ENCODE peak calls at places on chromosomes 6 and 20, in seven cellular contexts. R, N, W, I, S, V and Z are unnamed samples.

GRCh38 chr6:162099685-162100084 is 627.9 kb downstream of the PRKN start:
- DNase-seq in S (no peak), V (no peak), R (no peak), W (no peak), N (no peak), I (peak), Z (no peak)

GRCh38 chr20:621115-621756 is 11.1 kb upstream of the TCF15 start:
- DNase-seq in S (no peak), W (no peak), V (no peak), R (no peak), I (no peak), N (peak), Z (no peak)

GRCh38 chr20:37757550-37757949 is 63.7 kb downstream of the CTNNBL1 start:
- DNase-seq in N (no peak), I (no peak), V (no peak), W (no peak), R (peak), S (no peak), Z (no peak)

GRCh38 chr20:61929561-61929960 is 136.1 kb downstream of the TAF4 start:
- DNase-seq in S (no peak), N (no peak), R (no peak), I (no peak), V (no peak), W (no peak), Z (no peak)

GRCh38 chr6:57109905-57110304 is 19.9 kb downstream of the ZNF451 start:
- DNase-seq in I (peak), S (no peak), R (no peak), N (no peak), W (no peak), V (no peak), Z (no peak)

GRCh38 chr6:16400248-16400760 is 161.9 kb downstream of the GMPR start:
- DNase-seq in R (no peak), V (no peak), N (no peak), I (no peak), W (no peak), S (no peak), Z (no peak)

GRCh38 chr6:11368760-11369159 is 136.3 kb upstream of the NEDD9 start:
- DNase-seq in W (no peak), N (no peak), V (no peak), I (no peak), R (no peak), S (peak), Z (no peak)

GRCh38 chr6:8958894-8959511 is 523.7 kb upstream of the SLC35B3 start:
- DNase-seq in V (no peak), W (no peak), S (no peak), I (no peak), N (peak), R (no peak), Z (no peak)

GRCh38 chr6:45504947-45505346 is 127.2 kb upstream of the SUPT3H start:
- DNase-seq in V (peak), W (no peak), R (no peak), S (no peak), I (peak), N (peak), Z (no peak)

GRCh38 chr20:910840-911770 is 5.0 kb downstream of the ANGPT4 start:
- DNase-seq in I (no peak), V (no peak), W (no peak), R (no peak), N (peak), S (no peak), Z (no peak)

GRCh38 chr20:32439132-32439829 is 81.2 kb downstream of the ASXL1 start:
- DNase-seq in N (peak), I (no peak), W (no peak), V (no peak), S (no peak), R (no peak), Z (no peak)

GRCh38 chr6:43076093-43076927 is at the start of gene PTK7:
- DNase-seq in S (no peak), I (no peak), R (no peak), N (no peak), V (peak), W (peak), Z (peak)

GRCh38 chr6:139371421-139372253 is 2.8 kb downstream of the CITED2 start:
- DNase-seq in V (no peak), N (peak), I (no peak), S (no peak), R (no peak), W (no peak), Z (no peak)

GRCh38 chr20:32957451-32957850 is 46.8 kb downstream of the SUN5 start:
- DNase-seq in R (no peak), I (no peak), V (no peak), W (no peak), N (no peak), S (no peak), Z (no peak)

GRCh38 chr20:22473293-22473692 is 111.1 kb downstream of the FOXA2 start:
- DNase-seq in N (no peak), I (no peak), W (no peak), V (no peak), S (no peak), R (no peak), Z (no peak)

GRCh38 chr6:15255481-15256414 is 9.9 kb downstream of the JARID2 start:
- DNase-seq in I (no peak), N (no peak), V (no peak), S (peak), R (no peak), W (no peak), Z (no peak)

GRCh38 chr20:43977962-43978361 is 63.3 kb downstream of the TOX2 start:
- DNase-seq in I (no peak), S (no peak), W (no peak), N (no peak), V (no peak), R (no peak), Z (no peak)

GRCh38 chr6:43271944-43272343 is 26.1 kb upstream of the SLC22A7 start:
- DNase-seq in W (no peak), V (no peak), R (no peak), I (no peak), N (no peak), S (no peak), Z (no peak)

GRCh38 chr6:31871068-31871659 is 7.6 kb downstream of the SLC44A4 start:
- DNase-seq in V (no peak), N (peak), W (no peak), S (no peak), I (no peak), R (no peak), Z (no peak)

GRCh38 chr6:83592770-83593394 is 80.5 kb downstream of the PRSS35 start:
- DNase-seq in W (no peak), R (no peak), V (no peak), S (no peak), I (peak), N (peak), Z (peak)

GRCh38 chr6:79713701-79714322 is 82.7 kb downstream of the SH3BGRL2 start:
- DNase-seq in N (no peak), S (no peak), W (peak), R (no peak), V (peak), I (peak), Z (peak)

GRCh38 chr6:28729501-28730402 is 194.0 kb downstream of the TRIM27 start:
- DNase-seq in S (no peak), I (no peak), N (no peak), W (no peak), R (no peak), V (no peak), Z (no peak)

GRCh38 chr6:70289299-70289698 is 13.6 kb downstream of the COL9A1 start:
- DNase-seq in I (no peak), V (no peak), R (no peak), S (no peak), W (no peak), N (no peak), Z (no peak)

GRCh38 chr6:80537321-80537972 is 431.0 kb downstream of the BCKDHB start:
- DNase-seq in W (no peak), V (no peak), N (no peak), I (no peak), S (no peak), R (no peak), Z (no peak)

GRCh38 chr6:72040106-72040505 is 153.8 kb downstream of the RIMS1 start:
- DNase-seq in I (no peak), V (no peak), R (no peak), S (no peak), W (no peak), N (no peak), Z (no peak)

GRCh38 chr6:96521267-96521624 is 360 bp upstream of the UFL1 start:
- DNase-seq in W (no peak), V (no peak), R (no peak), I (no peak), N (no peak), S (no peak), Z (no peak)

GRCh38 chr6:52788478-52788877 is 15.1 kb downstream of the GSTA1 start:
- DNase-seq in W (no peak), V (no peak), I (no peak), R (no peak), S (no peak), N (no peak), Z (no peak)

GRCh38 chr6:148761532-148761951 is 14.7 kb downstream of the UST start:
- DNase-seq in N (no peak), R (peak), I (no peak), S (peak), W (no peak), V (no peak), Z (no peak)

GRCh38 chr6:157867155-157867559 is 44.1 kb downstream of the SNX9 start:
- DNase-seq in N (peak), I (no peak), S (no peak), V (no peak), R (no peak), W (no peak), Z (no peak)

GRCh38 chr6:80446454-80447045 is 340.1 kb downstream of the BCKDHB start:
- DNase-seq in V (no peak), W (no peak), N (no peak), R (no peak), S (no peak), I (no peak), Z (no peak)

GRCh38 chr6:35165630-35166071 is 24.5 kb upstream of the TCP11 start:
- DNase-seq in V (peak), S (no peak), R (no peak), W (no peak), N (no peak), I (no peak), Z (peak)

GRCh38 chr6:24227556-24227955 is 101.5 kb downstream of the NRSN1 start:
- DNase-seq in W (no peak), V (no peak), R (no peak), I (no peak), N (no peak), S (no peak), Z (no peak)

GRCh38 chr6:167699141-167700036 is 127.3 kb upstream of the AFDN start:
- DNase-seq in W (no peak), I (no peak), R (peak), V (no peak), N (no peak), S (peak), Z (peak)

GRCh38 chr6:142686719-142686996 is 258.3 kb downstream of the HIVEP2 start:
- DNase-seq in N (no peak), W (no peak), I (no peak), V (no peak), R (no peak), S (no peak), Z (no peak)

GRCh38 chr6:139443226-139444112 is 69.0 kb upstream of the CITED2 start:
- DNase-seq in N (no peak), I (no peak), R (no peak), W (no peak), V (no peak), S (no peak), Z (no peak)

GRCh38 chr6:85464722-85465150 is 14.9 kb downstream of the NT5E start:
- DNase-seq in N (peak), S (no peak), R (no peak), W (no peak), I (peak), V (no peak), Z (no peak)

GRCh38 chr6:20319520-20320357 is 81.9 kb upstream of the E2F3 start:
- DNase-seq in S (peak), N (no peak), V (no peak), R (peak), W (no peak), I (no peak), Z (peak)

GRCh38 chr20:50238081-50238800 is 47.6 kb downstream of the CEBPB start:
- DNase-seq in I (no peak), V (no peak), N (no peak), W (no peak), R (no peak), S (no peak), Z (no peak)

GRCh38 chr6:54431466-54431865 is 123.2 kb downstream of the TINAG start:
- DNase-seq in W (no peak), S (no peak), R (no peak), I (peak), N (no peak), V (no peak), Z (no peak)

DNA sequence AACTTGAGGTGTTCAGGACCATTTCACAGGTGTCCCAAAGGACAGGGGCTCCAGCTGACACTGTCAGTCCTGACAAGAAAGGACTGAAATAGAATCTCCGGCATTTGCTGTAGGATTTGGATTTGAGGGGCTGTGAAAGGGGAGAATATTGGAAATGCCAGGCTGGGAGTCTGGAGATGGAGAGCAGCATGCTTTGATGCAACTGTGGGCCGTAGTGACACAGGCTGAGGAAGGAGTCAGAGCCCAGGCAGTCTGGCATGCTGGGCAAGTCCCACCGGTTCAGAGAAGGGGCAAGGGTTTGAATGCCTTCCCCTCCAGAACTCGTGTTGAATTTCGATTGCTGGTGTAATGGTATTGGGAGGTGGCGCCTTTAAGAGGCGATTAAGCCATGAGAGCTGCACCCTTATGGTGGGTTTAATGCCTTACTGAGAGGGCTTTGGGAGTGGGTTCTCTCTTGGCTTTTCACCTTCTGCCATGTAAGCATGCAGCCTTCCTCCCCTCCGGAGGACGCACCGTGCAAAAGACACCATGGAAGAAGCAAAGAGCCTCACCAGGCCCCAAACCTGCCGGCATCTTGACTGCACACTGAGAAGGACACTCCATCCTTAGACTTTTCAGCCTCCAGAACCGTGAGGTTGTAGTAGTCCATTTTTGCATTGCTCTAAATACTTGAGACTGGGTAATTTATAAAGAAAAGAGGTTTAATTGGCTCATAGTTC is 9.4 kb upstream of the PYGB start:
- DNase-seq in W (no peak), V (no peak), I (no peak), S (no peak), R (no peak), N (no peak), Z (no peak)
- TF ChIP-seq CTCF in W (no peak), V (no peak), I (no peak), S (no peak), R (no peak), N (no peak), Z (no peak)

GRCh38 chr6:91098006-91098405 is 511.1 kb upstream of the MAP3K7 start:
- DNase-seq in V (no peak), I (no peak), N (no peak), S (no peak), R (no peak), W (no peak), Z (no peak)

GRCh38 chr6:91094806-91095475 is 508.1 kb upstream of the MAP3K7 start:
- DNase-seq in W (no peak), V (no peak), R (no peak), I (no peak), S (no peak), N (no peak), Z (no peak)

GRCh38 chr6:91094341-91094740 is 507.5 kb upstream of the MAP3K7 start:
- DNase-seq in W (no peak), V (no peak), N (no peak), R (no peak), I (no peak), S (no peak), Z (no peak)

GRCh38 chr6:91099501-91099900 is 512.6 kb upstream of the MAP3K7 start:
- DNase-seq in V (no peak), N (no peak), R (no peak), W (no peak), S (no peak), I (no peak), Z (no peak)

GRCh38 chr6:91097316-91097878 is 510.5 kb upstream of the MAP3K7 start:
- DNase-seq in R (no peak), V (no peak), I (no peak), N (no peak), S (no peak), W (no peak), Z (no peak)
- TF ChIP-seq CTCF in R (no peak), V (no peak), I (no peak), N (no peak), S (no peak), W (no peak), Z (no peak)

DNA sequence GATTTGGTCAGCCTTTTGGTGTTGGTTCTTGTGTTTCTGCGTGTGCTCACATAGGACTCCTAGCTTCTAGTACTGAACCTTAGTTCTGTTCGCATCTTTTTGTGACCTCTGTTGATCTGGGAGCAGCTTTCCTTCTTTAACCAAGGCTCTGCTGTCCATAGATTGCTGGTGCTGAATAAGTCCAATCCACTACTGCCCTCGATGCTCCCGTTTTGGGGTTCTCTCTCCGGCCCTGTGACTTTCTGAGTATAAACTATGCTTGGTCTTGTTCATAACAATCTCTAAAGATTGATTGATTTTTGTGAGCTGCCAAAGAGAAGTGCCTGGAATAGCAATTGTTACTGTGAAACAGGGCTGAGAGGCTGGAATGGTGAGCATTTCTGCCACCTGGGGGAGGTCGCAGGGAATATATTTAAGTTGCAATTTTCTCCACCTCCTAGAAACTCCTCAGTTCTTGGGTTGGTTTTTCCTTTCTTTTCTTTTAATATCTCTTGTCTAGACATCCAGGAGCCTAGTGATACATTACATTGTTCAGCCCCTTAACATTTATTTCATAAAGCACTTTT is 422.9 kb upstream of the CHD6 start:
- DNase-seq in S (no peak), V (no peak), W (no peak), R (no peak), N (no peak), I (no peak), Z (no peak)
- TF ChIP-seq CTCF in S (no peak), V (no peak), W (peak), R (no peak), N (no peak), I (no peak), Z (no peak)

GRCh38 chr6:73653571-73654424 is at the start of gene SLC17A5:
- DNase-seq in N (peak), W (peak), V (peak), S (peak), I (peak), R (peak), Z (peak)
- TF ChIP-seq CTCF in N (no peak), W (no peak), V (peak), S (no peak), I (no peak), R (no peak), Z (no peak)